ENCODE peak calls at places on chromosomes 11 and 22, in five cellular contexts. V is suprapubic skin, A is stomach, R is IMR-90, M is hippocampal formation. Y is an unnamed sample.

GRCh38 chr11:63710476-63711217 is 29.3 kb downstream of the RTN3 start:
- DNase-seq in V (no peak), A (no peak), R (peak; percentile 83), M (no peak), Y (no peak)

GRCh38 chr11:117822031-117822521 is 2.5 kb downstream of the FXYD2 start:
- DNase-seq in V (no peak), A (peak; percentile 49), R (no peak), M (no peak), Y (no peak)

GRCh38 chr22:25775501-25775900 is 33.5 kb downstream of the MYO18B start:
- DNase-seq in V (no peak), A (no peak), R (peak; percentile 21), M (no peak), Y (no peak)

GRCh38 chr11:719214-720016 is 13.4 kb downstream of the EPS8L2 start:
- DNase-seq in V (no peak), A (no peak), R (no peak), M (no peak), Y (no peak)

GRCh38 chr11:5831196-5831829 is 10.4 kb downstream of the OR52E6 start:
- DNase-seq in V (no peak), A (no peak), R (no peak), M (no peak), Y (no peak)

GRCh38 chr11:31419138-31419537 is 49.5 kb downstream of the DNAJC24 start:
- DNase-seq in V (no peak), A (no peak), R (no peak), M (no peak), Y (no peak)

GRCh38 chr11:62614275-62614674 is 1.2 kb downstream of the ROM1 start:
- DNase-seq in V (no peak), A (peak; percentile 56), R (no peak), M (no peak), Y (no peak)

GRCh38 chr11:19747634-19748280 is 35.1 kb downstream of the NAV2 start:
- DNase-seq in V (no peak), A (no peak), R (no peak), M (no peak), Y (no peak)

GRCh38 chr22:22670076-22670795 is 25.8 kb downstream of the GGTLC2 start:
- DNase-seq in V (no peak), A (no peak), R (no peak), M (no peak), Y (no peak)

GRCh38 chr11:119195680-119196079 is 10.4 kb downstream of the NHERF4 start:
- DNase-seq in V (no peak), A (peak; percentile 75), R (peak; percentile 58), M (no peak), Y (no peak)

GRCh38 chr11:62922653-62923371 is 1.6 kb upstream of the CHRM1 start:
- DNase-seq in V (no peak), A (no peak), R (no peak), M (peak; percentile 30), Y (no peak)

GRCh38 chr11:75214411-75214821 is 26.2 kb upstream of the TPBGL start:
- DNase-seq in V (peak; percentile 86), A (peak; percentile 75), R (peak; percentile 72), M (no peak), Y (peak; percentile 55)

GRCh38 chr11:41382927-41383326 is 76.5 kb downstream of the LRRC4C start:
- DNase-seq in V (no peak), A (no peak), R (no peak), M (no peak), Y (no peak)

GRCh38 chr11:117191680-117192400 is 7.3 kb upstream of the TAGLN start:
- DNase-seq in V (no peak), A (no peak), R (no peak), M (no peak), Y (no peak)

GRCh38 chr11:1640076-1640946 is 10.7 kb downstream of the KRTAP5-5 start:
- DNase-seq in V (no peak), A (peak; percentile 43), R (no peak), M (no peak), Y (no peak)

GRCh38 chr11:131684111-131685060 is 314.0 kb downstream of the NTM start:
- DNase-seq in V (no peak), A (no peak), R (no peak), M (no peak), Y (no peak)

Y was measured in activated T-helper 1 cell treated with Interleukin-2 at 50 U/mL for 16 hours.